ENCODE peak calls at places on chromosomes 16 and 17, in ten cellular contexts. D is esophagus muscularis mucosa, F is neural progenitor cell, C is heart right ventricle, Y is fibroblast of lung, R is stomach, Q is BE2C, K is body of pancreas, H is mesendoderm, N is transverse colon. L is an unnamed sample.
A peak's percentile ranks its signal among the peaks of the same experiment; 100 is the strongest.

GRCh38 chr16:85733839-85734170 is 17.1 kb downstream of the C16orf74 start:
- DNase-seq in K (no peak), N (no peak), F (peak; percentile 93), Y (no peak), R (no peak), C (no peak), Q (no peak), D (no peak), H (peak; percentile 95), L (no peak)

GRCh38 chr17:17468217-17469010 is 8.4 kb upstream of the MED9 start:
- DNase-seq in H (no peak), C (no peak), R (no peak), N (no peak), Y (no peak), D (no peak), F (no peak), Q (no peak), K (peak; percentile 63), L (no peak)

GRCh38 chr16:35744716-35745115 is 2285.3 kb downstream of the TP53TG3F start:
- DNase-seq in C (no peak), H (no peak), Q (no peak), K (no peak), R (no peak), D (peak; percentile 90), F (no peak), Y (no peak), N (no peak), L (no peak)

GRCh38 chr17:57557363-57557762 is 187.7 kb downstream of the CCDC182 start:
- DNase-seq in K (no peak), R (no peak), N (no peak), Q (no peak), F (no peak), C (no peak), Y (no peak), H (no peak), D (no peak), L (no peak)

GRCh38 chr16:87822571-87822970 is 46.7 kb downstream of the SLC7A5 start:
- DNase-seq in Y (no peak), R (no peak), F (peak; percentile 88), D (no peak), K (no peak), Q (peak; percentile 9), N (no peak), C (no peak), H (peak; percentile 78), L (no peak)

GRCh38 chr16:14338236-14338635 is 267.1 kb downstream of the MRTFB start:
- DNase-seq in Q (no peak), H (no peak), K (no peak), Y (no peak), R (no peak), C (no peak), F (no peak), D (no peak), N (no peak), L (no peak)

GRCh38 chr17:39235555-39236221 is 9.9 kb upstream of the STAC2 start:
- DNase-seq in D (no peak), H (peak; percentile 95), C (no peak), N (peak; percentile 29), Q (peak; percentile 52), K (no peak), R (no peak), F (peak; percentile 87), Y (peak; percentile 51), L (no peak)

GRCh38 chr17:81312624-81313325 is 17.7 kb upstream of the SLC38A10 start:
- DNase-seq in R (no peak), F (no peak), C (no peak), H (no peak), Y (no peak), K (no peak), N (no peak), Q (no peak), D (no peak), L (no peak)

GRCh38 chr16:68800257-68800875 is 43.0 kb upstream of the TANGO6 start:
- DNase-seq in Q (peak; percentile 48), R (peak; percentile 66), C (no peak), F (peak; percentile 81), N (peak; percentile 65), K (peak; percentile 76), D (no peak), H (peak; percentile 93), Y (peak; percentile 91), L (no peak)

GRCh38 chr17:28953444-28954118 is 2.3 kb upstream of the PHF12 start:
- DNase-seq in C (no peak), N (peak; percentile 51), K (peak; percentile 57), Q (peak; percentile 56), Y (peak; percentile 43), H (peak; percentile 94), D (no peak), F (peak; percentile 88), R (peak; percentile 35), L (no peak)

GRCh38 chr17:67456889-67457288 is 79.8 kb downstream of the PITPNC1 start:
- DNase-seq in R (no peak), Q (no peak), K (no peak), Y (no peak), C (no peak), H (no peak), F (no peak), N (no peak), D (no peak), L (no peak)

GRCh38 chr17:81347437-81347836 is 47.8 kb upstream of the BAHCC1 start:
- DNase-seq in K (no peak), R (no peak), F (no peak), N (no peak), D (no peak), H (no peak), Q (no peak), C (no peak), Y (no peak), L (no peak)

GRCh38 chr16:5504028-5504758 is 406.6 kb upstream of the EEF2KMT start:
- DNase-seq in N (no peak), F (no peak), Y (peak; percentile 19), C (no peak), R (peak; percentile 58), H (peak; percentile 48), Q (peak; percentile 93), K (no peak), D (no peak), L (no peak)

GRCh38 chr16:28986492-28986891 is 1.6 kb downstream of the LAT start:
- DNase-seq in H (no peak), Y (no peak), C (no peak), N (no peak), F (no peak), K (no peak), Q (no peak), R (no peak), D (no peak), L (no peak)

GRCh38 chr17:70168979-70169706 is at the start of gene KCNJ2:
- DNase-seq in H (peak; percentile 91), D (peak; percentile 95), N (peak; percentile 91), R (peak; percentile 92), K (peak; percentile 85), F (peak; percentile 95), Q (peak; percentile 90), C (peak; percentile 91), Y (peak; percentile 78), L (peak; percentile 95)

GRCh38 chr16:12236491-12237030 is 260.0 kb downstream of the SNX29 start:
- DNase-seq in C (no peak), D (no peak), Q (no peak), K (no peak), H (peak; percentile 11), N (no peak), Y (peak; percentile 23), F (no peak), R (no peak), L (no peak)

GRCh38 chr17:68196394-68197090 is 51.3 kb upstream of the AMZ2 start:
- DNase-seq in K (no peak), C (no peak), D (no peak), F (peak; percentile 33), H (peak; percentile 14), N (no peak), Q (no peak), Y (no peak), R (no peak), L (no peak)

GRCh38 chr17:19347323-19348080 is 15.0 kb downstream of the B9D1 start:
- DNase-seq in K (peak; percentile 8), D (no peak), N (no peak), H (no peak), Y (no peak), R (no peak), Q (no peak), F (no peak), C (no peak), L (no peak)
- H3K4me1 ChIP-seq in K (no peaks in the 10 kb centered on the region), D (peaks cover 39% of the 10 kb centered on the region), N (peaks cover 17% of the 10 kb centered on the region), H (no peaks in the 10 kb centered on the region), Y (peaks cover 22% of the 10 kb centered on the region), R (peaks cover 19% of the 10 kb centered on the region), Q (peaks cover 11% of the 10 kb centered on the region), F (no peaks in the 10 kb centered on the region), C (peaks cover 31% of the 10 kb centered on the region), L (no peaks in the 10 kb centered on the region)

DNA sequence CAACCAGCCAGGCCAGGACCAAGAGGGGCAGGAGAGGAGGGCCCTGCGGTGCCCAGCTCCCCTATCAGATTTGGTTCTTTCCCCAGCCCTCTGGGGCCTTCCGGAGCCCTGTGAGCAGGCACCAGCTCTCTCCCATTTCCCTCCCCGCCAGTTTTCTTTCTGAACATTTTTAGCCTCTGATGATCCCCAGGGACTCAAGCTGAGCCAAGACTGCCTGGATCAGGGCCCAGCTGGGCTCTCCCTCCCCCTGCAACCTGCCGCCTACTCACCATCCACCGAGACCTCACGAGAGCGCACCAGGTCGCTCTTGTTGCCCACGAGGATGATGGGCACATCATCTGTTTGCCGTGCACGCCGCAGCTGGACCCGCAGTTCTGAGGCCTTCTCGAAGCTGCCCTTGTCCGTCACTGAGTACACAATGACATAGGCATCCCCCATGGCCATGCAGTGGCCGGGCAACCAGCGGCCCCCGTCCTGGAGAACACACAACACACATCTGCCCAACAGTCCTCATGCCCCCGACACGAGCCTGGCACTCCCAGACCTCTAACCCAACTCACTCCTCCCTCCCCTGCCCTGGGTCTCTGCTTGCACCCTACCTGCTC is 2.0 kb downstream of the RRAD start:
- DNase-seq in D (no peak), Q (peak; percentile 74), R (no peak), Y (peak; percentile 51), F (no peak), H (no peak), K (no peak), N (no peak), C (peak; percentile 67), L (no peak)
- H3K4me3 ChIP-seq in D (peak overlapping the region; percentile 72), Q (peak overlapping the region; percentile 29), R (peak overlapping the region; percentile 62), Y (peak overlapping the region; percentile 67), F (no peak overlapping the region), H (no peak overlapping the region), K (no peak overlapping the region), N (no peak overlapping the region), C (peak overlapping the region; percentile 66), L (peak overlapping the region; percentile 65)

GRCh38 chr17:48596735-48597491 is 3.3 kb upstream of the HOXB5 start:
- DNase-seq in D (no peak), Y (no peak), H (no peak), F (no peak), Q (no peak), R (no peak), C (no peak), N (no peak), K (no peak), L (no peak)
- H3K4me1 ChIP-seq in D (peaks cover 51% of the 10 kb centered on the region), Y (peaks cover 4% of the 10 kb centered on the region), H (peaks cover 11% of the 10 kb centered on the region), F (no peaks in the 10 kb centered on the region), Q (no peaks in the 10 kb centered on the region), R (peaks cover 8% of the 10 kb centered on the region), C (peaks cover 22% of the 10 kb centered on the region), N (peaks cover 41% of the 10 kb centered on the region), K (peaks cover 41% of the 10 kb centered on the region), L (peaks cover 38% of the 10 kb centered on the region)

DNA sequence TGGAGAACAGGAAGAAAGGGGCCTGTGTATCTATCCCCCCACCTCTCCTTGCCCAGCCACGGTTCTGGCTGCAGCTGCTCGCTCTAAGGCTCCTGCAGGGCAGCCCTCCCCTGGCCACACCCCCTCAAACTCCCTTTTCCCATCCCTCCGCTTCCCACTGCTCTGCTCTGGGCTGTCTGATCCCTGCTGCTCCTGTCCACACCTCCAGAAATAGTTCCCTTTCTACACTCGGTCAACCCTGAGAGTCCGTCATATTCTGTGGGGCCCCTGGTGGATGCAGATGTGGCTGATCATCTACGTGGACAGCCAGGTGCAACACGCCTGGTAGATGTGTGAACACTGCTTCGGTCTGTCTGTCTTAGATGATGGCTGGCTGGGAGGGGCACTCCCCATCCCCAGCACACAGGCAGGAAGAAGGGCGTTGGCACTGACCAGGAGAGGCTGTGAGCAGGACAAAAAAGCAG is 19.3 kb upstream of the KRT19 start:
- DNase-seq in Q (peak; percentile 87), R (no peak), Y (peak; percentile 70), K (no peak), N (no peak), H (no peak), C (no peak), D (no peak), F (peak; percentile 38), L (no peak)
- H3K4me3 ChIP-seq in Q (peak overlapping the region; percentile 32), R (no peak overlapping the region), Y (no peak overlapping the region), K (no peak overlapping the region), N (no peak overlapping the region), H (no peak overlapping the region), C (no peak overlapping the region), D (no peak overlapping the region), F (no peak overlapping the region), L (no peak overlapping the region)

L was measured in lower lobe of right lung.